ENCODE peak calls at places on chromosomes 5 and 9, in seven cellular contexts. I is caudate nucleus; Y is PC-3; R is psoas muscle; Z is CD4-positive, CD25-positive, alpha-beta regulatory T cell; V is lung; O is neuronal stem cell. K is an unnamed sample.

GRCh38 chr9:37182718-37183117 is 62.3 kb downstream of the ZCCHC7 start:
- DNase-seq in I (no peak), Y (no peak), R (no peak), Z (no peak), V (no peak), O (no peak), K (no peak)

GRCh38 chr9:14417230-14417629 is 103.3 kb upstream of the NFIB start:
- DNase-seq in I (no peak), Y (peak), R (no peak), Z (no peak), V (no peak), O (no peak), K (no peak)

GRCh38 chr5:181159286-181160143 is 12.1 kb downstream of the OR2V2 start:
- DNase-seq in I (peak), Y (peak), R (peak), Z (peak), V (peak), O (peak), K (peak)

GRCh38 chr9:37107701-37108100 is 12.7 kb upstream of the ZCCHC7 start:
- DNase-seq in I (no peak), Y (no peak), R (no peak), Z (no peak), V (no peak), O (no peak), K (no peak)

GRCh38 chr9:34070601-34071340 is 22.1 kb upstream of the UBAP2 start:
- DNase-seq in I (no peak), Y (peak), R (no peak), Z (no peak), V (no peak), O (no peak), K (no peak)

GRCh38 chr9:120693609-120694008 is 20.7 kb downstream of the MEGF9 start:
- DNase-seq in I (no peak), Y (peak), R (no peak), Z (no peak), V (no peak), O (no peak), K (no peak)

GRCh38 chr9:115305543-115305942 is 187.6 kb upstream of the TNC start:
- DNase-seq in I (no peak), Y (no peak), R (no peak), Z (no peak), V (no peak), O (no peak), K (no peak)

GRCh38 chr9:97934321-97935115 is 3.5 kb downstream of the HEMGN start:
- DNase-seq in I (no peak), Y (no peak), R (no peak), Z (no peak), V (no peak), O (no peak), K (no peak)

GRCh38 chr5:68740204-68740910 is 353.5 kb upstream of the SLC30A5 start:
- DNase-seq in I (no peak), Y (no peak), R (no peak), Z (no peak), V (no peak), O (no peak), K (no peak)

GRCh38 chr9:109440797-109441287 is 57.3 kb downstream of the PTPN3 start:
- DNase-seq in I (peak), Y (peak), R (no peak), Z (peak), V (peak), O (peak), K (no peak)

GRCh38 chr9:129281506-129282145 is 103.6 kb upstream of the IER5L start:
- DNase-seq in I (no peak), Y (no peak), R (no peak), Z (no peak), V (no peak), O (no peak), K (no peak)

GRCh38 chr9:70409800-70410199 is 4.7 kb downstream of the KLF9 start:
- DNase-seq in I (no peak), Y (no peak), R (no peak), Z (no peak), V (no peak), O (no peak), K (no peak)

DNA sequence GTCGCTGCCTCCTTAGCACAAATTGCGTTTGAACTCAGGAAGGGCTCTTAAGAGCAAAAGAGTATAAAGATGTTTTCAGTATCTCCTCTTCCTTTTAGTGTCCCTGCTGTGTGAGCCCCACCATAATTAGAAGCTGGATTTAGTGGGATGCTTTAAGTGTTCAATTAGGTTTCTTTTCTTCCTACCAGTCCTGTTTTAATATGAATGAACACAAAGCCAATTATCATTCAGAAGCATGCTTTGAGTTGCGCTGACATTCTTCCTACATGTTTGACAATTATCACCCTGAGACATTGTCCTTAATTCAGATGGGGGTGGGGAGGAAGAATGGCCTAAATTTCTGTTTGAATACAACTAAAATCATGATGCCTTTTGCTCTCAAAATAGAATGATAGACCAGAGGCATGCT is 537.4 kb downstream of the DTWD2 start:
- DNase-seq in I (no peak), Y (no peak), R (no peak), Z (no peak), V (no peak), O (peak), K (no peak)
- H3K27ac ChIP-seq in I (no peak), Y (no peak), R (no peak), Z (no peak), V (no peak), O (no peak), K (no peak)

GRCh38 chr9:2639786-2640185 is 18.2 kb downstream of the VLDLR start:
- DNase-seq in I (no peak), Y (no peak), R (no peak), Z (no peak), V (no peak), O (no peak), K (no peak)

GRCh38 chr9:2642068-2642467 is 20.5 kb downstream of the VLDLR start:
- DNase-seq in I (no peak), Y (no peak), R (no peak), Z (no peak), V (no peak), O (no peak), K (no peak)

GRCh38 chr9:2638871-2639673 is 17.5 kb downstream of the VLDLR start:
- DNase-seq in I (no peak), Y (no peak), R (no peak), Z (no peak), V (no peak), O (no peak), K (no peak)

GRCh38 chr9:2641033-2641432 is 19.4 kb downstream of the VLDLR start:
- DNase-seq in I (no peak), Y (no peak), R (no peak), Z (no peak), V (no peak), O (no peak), K (no peak)

DNA sequence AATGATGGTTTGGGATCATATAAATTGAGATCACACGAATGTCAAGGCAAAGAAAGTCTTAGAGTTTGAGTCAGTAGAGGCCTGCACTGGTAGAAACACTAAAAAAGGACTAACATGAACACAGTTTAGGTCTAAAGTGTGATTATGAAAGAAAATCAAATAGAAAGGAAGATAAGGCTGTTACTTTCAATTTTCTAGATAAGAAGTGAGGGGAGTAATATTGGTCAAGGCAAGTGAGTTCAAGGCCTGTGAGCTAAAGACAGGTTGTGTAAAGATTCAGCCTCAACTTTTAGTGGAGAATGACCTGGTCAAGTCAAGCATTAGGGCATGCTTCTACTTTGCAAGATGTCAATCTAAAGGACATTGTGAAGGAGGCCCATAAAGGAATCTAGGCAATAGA is 19.0 kb downstream of the VLDLR start:
- DNase-seq in I (no peak), Y (no peak), R (no peak), Z (no peak), V (no peak), O (no peak), K (no peak)
- H3K27ac ChIP-seq in I (no peak), Y (no peak), R (no peak), Z (no peak), V (no peak), O (no peak), K (no peak)

DNA sequence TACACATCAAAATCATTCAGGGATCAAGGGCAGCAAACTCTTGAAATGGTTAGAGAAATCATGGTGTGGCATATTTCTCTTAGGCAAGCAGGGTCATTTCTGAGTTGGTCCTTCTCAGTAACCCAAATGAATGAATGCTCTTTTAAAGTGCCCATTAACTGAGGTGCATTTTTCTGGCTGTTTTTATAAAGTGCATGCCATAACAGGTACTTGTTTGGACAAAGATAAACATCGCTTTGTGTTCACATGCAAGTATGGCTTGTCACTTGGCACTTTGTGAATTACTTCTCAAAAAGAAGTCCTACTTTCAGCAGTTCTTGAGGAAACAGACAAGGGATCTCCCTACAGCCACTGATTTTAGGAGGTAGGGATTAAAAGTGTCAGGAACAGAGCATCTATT is 64.8 kb upstream of the IFNE start:
- DNase-seq in I (no peak), Y (no peak), R (no peak), Z (no peak), V (no peak), O (no peak), K (no peak)
- H3K27ac ChIP-seq in I (no peak), Y (peak), R (no peak), Z (no peak), V (no peak), O (no peak), K (no peak)

GRCh38 chr5:38469707-38470267 is 86.7 kb downstream of the LIFR start:
- DNase-seq in I (no peak), Y (no peak), R (no peak), Z (no peak), V (no peak), O (no peak), K (no peak)

GRCh38 chr5:38468978-38469706 is 87.3 kb downstream of the LIFR start:
- DNase-seq in I (no peak), Y (no peak), R (peak), Z (no peak), V (no peak), O (no peak), K (no peak)

GRCh38 chr5:38467353-38468040 is 88.9 kb downstream of the LIFR start:
- DNase-seq in I (peak), Y (peak), R (peak), Z (no peak), V (no peak), O (no peak), K (peak)

GRCh38 chr5:38466444-38467189 is 89.8 kb downstream of the LIFR start:
- DNase-seq in I (peak), Y (no peak), R (peak), Z (no peak), V (peak), O (no peak), K (peak)

DNA sequence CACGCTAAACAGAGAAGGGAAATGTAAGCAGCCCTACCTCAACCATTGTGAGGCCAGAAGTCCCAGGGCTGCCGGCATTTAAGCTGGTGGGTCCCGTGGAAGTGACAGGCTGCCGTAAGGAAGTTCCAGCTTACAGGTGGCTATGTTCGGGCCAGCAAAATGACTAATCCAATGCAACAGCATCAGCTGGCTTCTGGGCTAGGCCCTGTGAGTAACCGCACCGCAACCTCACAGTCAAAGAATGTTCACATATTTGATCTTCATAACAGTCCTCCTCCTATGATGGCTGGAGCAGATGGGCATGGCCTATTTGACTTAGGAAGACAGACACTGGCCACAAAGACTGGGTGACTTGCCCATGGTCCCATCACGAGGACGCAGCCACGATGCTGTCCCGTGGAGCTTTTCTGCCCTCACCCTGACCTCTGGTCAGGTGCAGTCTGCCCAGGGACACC is 88.2 kb downstream of the LIFR start:
- DNase-seq in I (no peak), Y (peak), R (peak), Z (no peak), V (no peak), O (no peak), K (no peak)
- H3K27ac ChIP-seq in I (peak), Y (peak), R (peak), Z (no peak), V (peak), O (no peak), K (peak)

GRCh38 chr9:131318211-131318610 is 28.7 kb downstream of the PLPP7 start:
- DNase-seq in I (no peak), Y (no peak), R (no peak), Z (no peak), V (no peak), O (no peak), K (no peak)

GRCh38 chr9:131319486-131319885 is 30.0 kb downstream of the PLPP7 start:
- DNase-seq in I (no peak), Y (no peak), R (peak), Z (no peak), V (no peak), O (no peak), K (no peak)

GRCh38 chr9:131323629-131324028 is 34.1 kb downstream of the PLPP7 start:
- DNase-seq in I (no peak), Y (no peak), R (no peak), Z (no peak), V (no peak), O (no peak), K (no peak)

GRCh38 chr9:131324736-131325679 is 35.5 kb downstream of the PLPP7 start:
- DNase-seq in I (no peak), Y (no peak), R (no peak), Z (no peak), V (no peak), O (no peak), K (no peak)

GRCh38 chr9:131320031-131320685 is 30.6 kb downstream of the PLPP7 start:
- DNase-seq in I (no peak), Y (no peak), R (peak), Z (no peak), V (no peak), O (no peak), K (no peak)
- H3K27ac ChIP-seq in I (no peak), Y (no peak), R (peak), Z (no peak), V (no peak), O (no peak), K (no peak)

DNA sequence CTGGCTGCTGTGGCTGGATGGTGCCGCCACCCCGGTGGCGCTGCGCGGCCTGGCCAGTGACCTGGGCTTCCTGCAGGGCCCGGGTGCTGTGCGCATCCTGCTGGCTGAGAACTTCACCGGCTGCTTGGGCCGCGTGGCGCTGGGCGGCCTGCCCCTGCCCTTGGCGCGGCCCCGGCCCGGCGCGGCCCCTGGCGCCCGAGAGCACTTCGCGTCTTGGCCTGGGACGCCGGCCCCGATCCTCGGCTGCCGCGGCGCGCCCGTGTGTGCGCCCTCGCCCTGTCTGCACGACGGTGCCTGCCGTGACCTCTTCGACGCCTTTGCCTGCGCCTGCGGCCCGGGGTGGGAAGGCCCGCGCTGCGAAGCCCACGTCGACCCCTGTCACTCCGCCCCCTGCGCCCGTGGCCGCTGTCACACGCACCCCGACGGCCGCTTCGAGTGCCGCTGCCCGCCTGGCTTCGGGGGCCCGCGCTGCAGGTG is 17.5 kb downstream of the CRB2 start:
- DNase-seq in I (no peak), Y (no peak), R (no peak), Z (no peak), V (no peak), O (no peak), K (no peak)
- H3K27ac ChIP-seq in I (peak), Y (no peak), R (no peak), Z (no peak), V (no peak), O (peak), K (peak)

GRCh38 chr5:158777647-158778368 is 321.9 kb downstream of the EBF1 start:
- DNase-seq in I (no peak), Y (no peak), R (no peak), Z (no peak), V (no peak), O (no peak), K (no peak)
- H3K27ac ChIP-seq in I (no peak), Y (no peak), R (no peak), Z (no peak), V (peak), O (no peak), K (no peak)

K was measured in substantia nigra.